ENCODE peak calls at places on chromosomes 1 and 21, in ten cellular contexts. I is stimulated activated CD4-positive, alpha-beta T cell treated with anti-CD3 and anti-CD28 coated beads, Interleukin-15, amount 100 ng/mL, for 1 hour; Q is activated T-helper 1 cell treated with Interleukin-2 at 50 U/mL for 16 hours; B is WTC11; P is right cardiac atrium; T is T-helper 2 cell; M is sciatic nerve; E is activated CD4-positive, alpha-beta T cell treated with anti-CD3 and anti-CD28 coated beads, Interleukin-2, amount 10 ng/mL, durations not matched to agents 7 days and 5 days; R is amniotic stem cell; F is non-pigmented ciliary epithelial cell. V is an unnamed sample.

GRCh38 chr1:218025454-218025853 is 259.6 kb upstream of the RRP15 start:
- DNase-seq in P (no peak), B (no peak), M (no peak), I (no peak), R (peak), E (no peak), Q (no peak), F (peak), T (no peak), V (no peak)

GRCh38 chr21:26849428-26850115 is 4.4 kb upstream of the ADAMTS1 start:
- DNase-seq in Q (no peak), R (peak), E (peak), M (no peak), I (no peak), B (no peak), F (no peak), P (no peak), T (peak), V (no peak)

GRCh38 chr1:173410794-173411236 is 66.3 kb upstream of the PRDX6 start:
- DNase-seq in M (no peak), Q (no peak), E (no peak), F (no peak), T (no peak), I (no peak), P (no peak), R (no peak), B (no peak), V (no peak)

GRCh38 chr1:164772635-164773034 is 213.7 kb downstream of the PBX1 start:
- DNase-seq in T (peak), M (no peak), R (peak), I (no peak), P (peak), Q (no peak), B (no peak), E (no peak), F (peak), V (no peak)

GRCh38 chr1:28118640-28119307 is 30.4 kb upstream of the EYA3 start:
- DNase-seq in T (no peak), I (no peak), M (no peak), R (no peak), B (no peak), E (no peak), P (no peak), F (no peak), Q (no peak), V (no peak)

GRCh38 chr1:213980906-213981305 is 6.9 kb upstream of the PROX1 start:
- DNase-seq in E (no peak), R (no peak), I (no peak), B (no peak), M (no peak), F (no peak), P (no peak), Q (no peak), T (no peak), V (no peak)

GRCh38 chr1:90709535-90709934 is 7.6 kb downstream of the BARHL2 start:
- DNase-seq in T (no peak), M (no peak), E (no peak), Q (no peak), I (no peak), R (no peak), B (no peak), P (no peak), F (no peak), V (no peak)

GRCh38 chr1:110262846-110263631 is 52.9 kb downstream of the KCNC4 start:
- DNase-seq in I (no peak), T (peak), E (peak), P (no peak), B (no peak), Q (no peak), R (no peak), M (no peak), F (no peak), V (no peak)

GRCh38 chr1:199082778-199083389 is 444.0 kb downstream of the PTPRC start:
- DNase-seq in P (no peak), F (no peak), E (no peak), R (no peak), I (no peak), B (no peak), M (no peak), Q (no peak), T (no peak), V (no peak)

V was measured in smooth muscle cell of the brain vasculature.